ENCODE peak calls at places on chromosomes 2 and 18, in seven cellular contexts. X is NT2/D1, W is sigmoid colon, E is keratinocyte, K is Panc1, R is cardiac muscle cell, Z is lower lobe of right lung. Y is an unnamed sample. For H3K27me3, the result is how much of the 10 kb centered on the place peaks cover.

GRCh38 chr2:235658371-235659174 is 164.7 kb downstream of the AGAP1 start:
- DNase-seq in X (peak), W (peak), R (no peak), E (no peak), Z (peak), K (no peak), Y (no peak)

GRCh38 chr18:41395695-41396094 is 559.3 kb upstream of the PIK3C3 start:
- DNase-seq in X (no peak), K (no peak), E (no peak), Z (no peak), R (no peak), W (no peak), Y (no peak)

GRCh38 chr2:5520352-5520996 is 171.7 kb upstream of the SOX11 start:
- DNase-seq in R (peak), X (no peak), Z (no peak), K (peak), E (no peak), W (peak), Y (no peak)

GRCh38 chr18:63317982-63318881 is 1.3 kb downstream of the BCL2 start:
- DNase-seq in R (peak), W (peak), K (peak), Z (peak), E (no peak), X (peak), Y (peak)

GRCh38 chr2:20186855-20187187 is 38.1 kb downstream of the SDC1 start:
- DNase-seq in K (no peak), R (no peak), Z (no peak), W (no peak), E (no peak), X (no peak), Y (no peak)

GRCh38 chr2:48113767-48114166 is 207.5 kb upstream of the FBXO11 start:
- DNase-seq in X (no peak), R (no peak), W (no peak), K (no peak), Z (no peak), E (no peak), Y (no peak)

GRCh38 chr18:45169610-45170009 is 445.7 kb upstream of the SLC14A2 start:
- DNase-seq in K (no peak), W (peak), R (no peak), Z (no peak), E (no peak), X (no peak), Y (no peak)

GRCh38 chr2:24824966-24825882 is 32.0 kb downstream of the CENPO start:
- DNase-seq in X (no peak), W (peak), K (no peak), E (peak), R (no peak), Z (no peak), Y (no peak)

GRCh38 chr2:11832531-11832930 is 86.1 kb downstream of the LPIN1 start:
- DNase-seq in Z (no peak), E (no peak), K (no peak), W (no peak), R (no peak), X (no peak), Y (no peak)

GRCh38 chr2:33278245-33278943 is 198.1 kb upstream of the RASGRP3 start:
- DNase-seq in E (no peak), R (no peak), W (no peak), X (no peak), K (no peak), Z (no peak), Y (no peak)

GRCh38 chr2:202760848-202761247 is 110.7 kb downstream of the ICA1L start:
- DNase-seq in W (no peak), E (no peak), X (no peak), K (no peak), R (no peak), Z (no peak), Y (no peak)

GRCh38 chr2:210477496-210477895 is 937 bp upstream of the LANCL1 start:
- DNase-seq in Z (no peak), W (no peak), X (no peak), K (no peak), R (peak), E (no peak), Y (no peak)

GRCh38 chr18:8329186-8329771 is 280.0 kb upstream of the RAB12 start:
- DNase-seq in Z (no peak), W (no peak), X (no peak), E (no peak), K (no peak), R (peak), Y (no peak)

GRCh38 chr2:12448846-12449480 is 267.8 kb upstream of the TRIB2 start:
- DNase-seq in X (no peak), K (no peak), E (no peak), Z (no peak), W (no peak), R (peak), Y (no peak)

GRCh38 chr2:211423018-211423417 is 866.6 kb downstream of the CPS1 start:
- DNase-seq in Z (no peak), X (no peak), R (no peak), E (no peak), W (no peak), K (no peak), Y (no peak)

GRCh38 chr2:47288864-47289263 is 114.1 kb upstream of the MSH2 start:
- DNase-seq in K (no peak), X (no peak), Z (no peak), W (no peak), E (peak), R (no peak), Y (no peak)

GRCh38 chr18:28127228-28127627 is 49.7 kb downstream of the CDH2 start:
- DNase-seq in X (no peak), R (no peak), W (no peak), K (no peak), Z (no peak), E (no peak), Y (no peak)

GRCh38 chr2:69623236-69623635 is 20.3 kb downstream of the AAK1 start:
- DNase-seq in W (no peak), X (no peak), R (no peak), Z (no peak), K (no peak), E (no peak), Y (no peak)

GRCh38 chr2:5539281-5540211 is 152.6 kb upstream of the SOX11 start:
- DNase-seq in W (no peak), E (no peak), R (peak), X (no peak), Z (no peak), K (no peak), Y (no peak)

GRCh38 chr2:130335226-130335625 is 7.5 kb upstream of the IMP4 start:
- DNase-seq in E (no peak), Z (no peak), R (no peak), X (no peak), K (no peak), W (no peak), Y (no peak)

GRCh38 chr18:35441857-35442595 is 55.7 kb downstream of the INO80C start:
- DNase-seq in X (no peak), E (no peak), W (no peak), R (no peak), Z (no peak), K (no peak), Y (no peak)

GRCh38 chr2:174593574-174594203 is 3.9 kb downstream of the WIPF1 start:
- DNase-seq in K (no peak), R (no peak), E (no peak), Z (no peak), W (no peak), X (no peak), Y (peak)

GRCh38 chr2:216094701-216095100 is 13.0 kb downstream of the TMEM169 start:
- DNase-seq in K (no peak), W (no peak), Z (no peak), R (no peak), X (no peak), E (no peak), Y (no peak)

GRCh38 chr18:35610089-35610488 is 28.5 kb downstream of the GALNT1 start:
- DNase-seq in X (no peak), W (no peak), K (no peak), E (no peak), R (no peak), Z (no peak), Y (no peak)

GRCh38 chr2:1640301-1641135 is 103.8 kb downstream of the PXDN start:
- DNase-seq in K (no peak), W (peak), X (no peak), Z (no peak), E (no peak), R (no peak), Y (no peak)

GRCh38 chr2:54502731-54503130 is 46.6 kb downstream of the SPTBN1 start:
- DNase-seq in X (no peak), K (no peak), R (no peak), W (no peak), Z (no peak), E (no peak), Y (no peak)

GRCh38 chr2:240503848-240504247 is 53.9 kb downstream of the ANKMY1 start:
- DNase-seq in K (no peak), W (no peak), Z (peak), X (no peak), R (no peak), E (no peak), Y (no peak)

GRCh38 chr2:221969087-221969829 is 329.5 kb downstream of the PAX3 start:
- DNase-seq in Z (no peak), K (peak), X (peak), W (no peak), R (peak), E (no peak), Y (no peak)

GRCh38 chr2:186702499-186702898 is 8.6 kb downstream of the FAM171B start:
- DNase-seq in Z (no peak), R (no peak), W (no peak), E (no peak), X (no peak), K (no peak), Y (no peak)

GRCh38 chr2:215797676-215798075 is 215.7 kb downstream of the MREG start:
- DNase-seq in E (no peak), X (no peak), Z (no peak), K (no peak), W (no peak), R (no peak), Y (no peak)

GRCh38 chr2:10499275-10499907 is 51.3 kb upstream of the ODC1 start:
- DNase-seq in W (no peak), E (no peak), X (no peak), K (no peak), R (no peak), Z (no peak), Y (no peak)

GRCh38 chr2:10501980-10502802 is 54.1 kb upstream of the ODC1 start:
- DNase-seq in W (no peak), X (no peak), Z (no peak), E (no peak), R (no peak), K (no peak), Y (no peak)

GRCh38 chr2:10501521-10501961 is 53.4 kb upstream of the ODC1 start:
- DNase-seq in K (no peak), Z (no peak), E (no peak), W (no peak), X (no peak), R (no peak), Y (no peak)

GRCh38 chr2:10499911-10500521 is 51.9 kb upstream of the ODC1 start:
- DNase-seq in W (no peak), X (no peak), E (no peak), Z (no peak), K (no peak), R (no peak), Y (no peak)

GRCh38 chr2:10500601-10501361 is 52.7 kb upstream of the ODC1 start:
- DNase-seq in W (no peak), E (peak), Z (no peak), K (no peak), R (no peak), X (no peak), Y (no peak)
- H3K27me3 ChIP-seq in W (under half), E (under half), Z (under half), K (under half), R (under half), X (under half), Y (under half)

DNA sequence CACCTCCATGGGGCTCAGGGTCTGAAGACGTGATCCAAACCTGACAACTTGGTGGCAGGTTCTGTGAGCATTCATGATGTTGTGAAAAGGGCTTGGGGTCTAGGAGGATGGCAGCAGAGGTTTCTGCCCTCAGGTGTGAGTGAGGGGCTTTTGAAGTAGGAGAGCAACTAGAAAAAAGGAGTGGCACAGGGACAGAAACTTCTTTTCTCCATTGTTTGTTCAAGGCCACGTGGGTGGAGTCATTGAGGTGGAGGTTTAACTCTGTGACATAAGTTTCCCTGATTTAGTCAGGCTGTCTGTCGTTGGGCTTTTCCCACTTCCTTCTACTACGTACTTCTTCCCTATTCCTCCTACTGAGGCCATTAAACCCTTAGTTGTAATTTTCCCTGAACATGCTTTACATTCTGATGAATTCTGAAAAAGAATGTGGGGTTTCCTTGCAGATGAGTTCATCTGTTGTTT is 13.1 kb downstream of the CFLAR start:
- DNase-seq in R (no peak), Z (no peak), X (no peak), W (no peak), E (no peak), K (no peak), Y (no peak)
- H3K4me3 ChIP-seq in R (no peak), Z (peak), X (no peak), W (no peak), E (no peak), K (no peak), Y (no peak)

GRCh38 chr2:40285391-40285790 is 166.5 kb downstream of the SLC8A1 start:
- DNase-seq in E (no peak), R (no peak), W (no peak), X (no peak), Z (no peak), K (no peak), Y (no peak)

GRCh38 chr2:40284797-40285196 is 167.1 kb downstream of the SLC8A1 start:
- DNase-seq in E (no peak), K (no peak), Z (no peak), R (no peak), X (no peak), W (no peak), Y (no peak)

GRCh38 chr2:40281021-40281940 is 170.6 kb downstream of the SLC8A1 start:
- DNase-seq in R (peak), Z (no peak), W (peak), X (no peak), E (peak), K (no peak), Y (no peak)

GRCh38 chr2:40282428-40282827 is 169.5 kb downstream of the SLC8A1 start:
- DNase-seq in Z (no peak), X (no peak), E (no peak), K (no peak), W (no peak), R (no peak), Y (no peak)

GRCh38 chr2:40283111-40283909 is 168.6 kb downstream of the SLC8A1 start:
- DNase-seq in W (no peak), K (no peak), Z (no peak), E (no peak), R (no peak), X (no peak), Y (no peak)
- H3K27me3 ChIP-seq in W (under half), K (under half), Z (under half), E (under half), R (under half), X (under half), Y (under half)

DNA sequence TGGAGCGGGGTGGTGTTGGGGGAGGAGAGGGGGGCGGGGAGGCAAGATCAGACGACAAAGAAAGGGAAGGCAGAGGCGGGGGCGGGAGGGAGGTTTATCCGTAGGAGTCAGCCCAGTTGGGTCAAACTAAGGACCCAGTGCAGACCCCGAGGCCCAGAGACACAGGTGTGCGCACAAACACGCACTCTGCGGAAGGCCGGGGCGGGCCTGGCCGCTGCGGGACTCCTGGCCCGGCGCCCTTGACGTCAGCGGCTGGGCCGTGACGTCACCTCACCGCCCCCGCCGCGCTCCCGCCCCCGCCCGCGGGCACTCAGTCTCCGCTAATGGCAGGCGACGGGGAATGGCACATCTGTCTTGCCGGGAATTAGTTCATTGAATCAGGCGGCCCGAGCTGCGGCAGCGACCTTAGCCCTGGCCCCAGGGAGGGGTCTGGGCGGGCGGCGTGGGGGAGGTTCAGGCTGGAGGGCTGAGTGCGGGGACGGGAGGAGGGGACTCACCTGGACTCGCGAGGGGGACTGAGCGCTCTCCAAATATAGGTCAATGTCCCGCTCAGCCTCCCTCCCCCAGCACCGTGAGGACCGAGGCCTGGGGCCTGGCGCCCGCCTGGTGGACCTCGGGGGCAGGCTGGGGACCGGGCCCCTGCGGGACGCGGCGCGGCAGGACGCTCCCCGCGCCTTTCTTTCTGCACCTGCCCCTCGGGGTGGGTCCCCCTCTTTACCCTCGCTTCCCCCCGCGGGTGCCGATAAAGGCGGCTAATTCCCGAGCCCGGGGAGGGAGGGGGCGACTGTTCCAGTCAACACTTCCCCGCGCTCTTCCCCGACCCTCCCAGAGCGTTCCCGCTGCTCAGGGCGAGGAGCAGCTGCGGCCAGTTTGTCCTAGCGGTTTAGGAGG is 15.5 kb upstream of the ECEL1 start:
- DNase-seq in E (no peak), R (peak), Z (no peak), W (no peak), K (no peak), X (no peak), Y (peak)
- H3K4me3 ChIP-seq in E (no peak), R (peak), Z (peak), W (peak), K (no peak), X (peak), Y (peak)

DNA sequence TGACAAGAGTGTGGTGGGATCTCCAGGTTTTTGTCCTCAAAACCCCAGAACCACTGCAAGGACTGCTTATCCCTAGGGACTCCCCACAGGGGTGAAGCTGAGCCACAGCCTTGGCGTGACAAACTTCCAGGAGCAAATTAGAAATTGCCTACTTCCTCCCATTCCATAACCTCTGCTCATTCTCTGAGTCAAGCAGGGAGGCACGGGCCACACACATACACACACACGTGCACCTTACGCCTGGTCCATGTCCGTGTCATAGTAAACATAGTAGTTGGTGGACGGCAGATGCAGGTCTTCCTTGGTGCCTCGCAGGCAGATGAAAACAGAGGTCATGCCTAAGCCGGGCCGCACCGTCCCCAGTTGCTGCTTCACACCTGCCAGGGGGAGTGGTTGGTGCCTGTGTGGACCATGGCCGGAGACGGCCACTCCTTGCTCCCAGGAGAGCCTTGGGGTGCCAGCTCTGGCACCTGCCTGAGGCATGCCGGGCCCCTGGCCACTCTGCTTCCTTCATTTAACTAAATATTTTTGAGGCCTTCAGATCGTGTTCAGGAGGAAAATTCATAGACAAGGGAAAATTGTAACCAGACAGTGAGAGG is 9.9 kb downstream of the RETSAT start:
- DNase-seq in R (no peak), E (no peak), Z (no peak), X (no peak), W (no peak), K (no peak), Y (no peak)
- H3K27me3 ChIP-seq in R (under half), E (under half), Z (under half), X (under half), W (under half), K (under half), Y (under half)

GRCh38 chr2:65681503-65681902 is 249.1 kb upstream of the SPRED2 start:
- DNase-seq in W (no peak), E (no peak), Z (no peak), X (no peak), R (no peak), K (no peak), Y (no peak)
- H3K4me3 ChIP-seq in W (no peak), E (no peak), Z (no peak), X (no peak), R (no peak), K (no peak), Y (no peak)

DNA sequence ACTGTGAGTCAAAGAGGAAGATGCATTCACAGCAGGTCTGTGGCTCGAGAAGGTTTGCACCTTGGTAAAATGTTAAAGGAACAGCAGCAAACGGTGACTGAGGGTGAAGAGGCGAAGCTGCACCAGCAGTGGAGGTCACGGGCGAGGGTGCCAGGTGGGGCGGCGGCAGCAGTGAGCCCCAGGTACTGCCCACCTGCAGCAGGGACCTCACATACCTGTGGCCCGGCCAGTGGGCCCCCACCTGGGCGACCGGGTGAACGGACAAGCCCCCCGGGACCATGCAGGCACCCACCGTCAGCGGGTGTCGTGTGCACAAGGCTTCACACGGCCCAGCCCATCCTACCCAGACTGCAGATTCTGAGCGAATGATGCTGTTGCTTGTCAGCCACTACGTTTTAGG is 23.6 kb upstream of the KCNG2 start:
- DNase-seq in W (peak), Z (peak), K (no peak), X (no peak), E (no peak), R (no peak), Y (no peak)
- H3K27me3 ChIP-seq in W (under half), Z (under half), K (under half), X (under half), E (under half), R (under half), Y (under half)

GRCh38 chr2:217120429-217120828 is 260.6 kb upstream of the TNP1 start:
- DNase-seq in K (no peak), R (no peak), Z (no peak), W (no peak), X (no peak), E (no peak), Y (no peak)

GRCh38 chr2:217114117-217114516 is 254.3 kb upstream of the TNP1 start:
- DNase-seq in W (no peak), K (no peak), X (no peak), Z (no peak), E (no peak), R (no peak), Y (no peak)

GRCh38 chr2:217118559-217118958 is 258.7 kb upstream of the TNP1 start:
- DNase-seq in R (no peak), X (no peak), K (no peak), Z (no peak), E (no peak), W (no peak), Y (no peak)

GRCh38 chr2:217113496-217113895 is 253.6 kb upstream of the TNP1 start:
- DNase-seq in X (no peak), R (no peak), K (no peak), W (no peak), Z (no peak), E (no peak), Y (no peak)

GRCh38 chr2:217117523-217117922 is 257.7 kb upstream of the TNP1 start:
- DNase-seq in R (no peak), W (no peak), K (no peak), Z (no peak), E (no peak), X (no peak), Y (no peak)
- H3K4me3 ChIP-seq in R (no peak), W (no peak), K (no peak), Z (no peak), E (no peak), X (no peak), Y (no peak)

GRCh38 chr2:72923833-72924352 is 6.6 kb downstream of the EMX1 start:
- DNase-seq in X (no peak), K (no peak), Z (no peak), R (no peak), W (peak), E (no peak), Y (no peak)
- H3K27me3 ChIP-seq in X (half or more), K (under half), Z (half or more), R (half or more), W (half or more), E (half or more), Y (half or more)

Y was measured in effector memory CD4-positive, alpha-beta T cell.